ENCODE peak calls at places on chromosomes 11 and 22, in ten cellular contexts. H, X, W, L, Q, S, P, B, M and C are unnamed samples.
A peak's percentile ranks its signal among the peaks of the same experiment; 100 is the strongest.

GRCh38 chr22:23836692-23837495 is 1.9 kb downstream of the DERL3 start:
- DNase-seq in H (peak; percentile 43), X (no peak), W (no peak), L (no peak), Q (no peak), S (no peak), P (no peak), B (no peak), M (no peak), C (no peak)

GRCh38 chr22:19179472-19180048 is 1.0 kb upstream of the SLC25A1 start:
- DNase-seq in H (peak; percentile 87), X (peak; percentile 67), W (peak; percentile 35), L (peak; percentile 69), Q (peak; percentile 80), S (peak; percentile 90), P (peak; percentile 83), B (peak; percentile 89), M (peak; percentile 85), C (peak; percentile 79)

GRCh38 chr22:22527312-22527711 is 7.2 kb upstream of the ZNF280A start:
- DNase-seq in H (no peak), X (no peak), W (no peak), L (no peak), Q (no peak), S (no peak), P (no peak), B (no peak), M (no peak), C (no peak)

GRCh38 chr11:9914064-9914463 is 250.2 kb downstream of the SWAP70 start:
- DNase-seq in H (no peak), X (no peak), W (no peak), L (no peak), Q (no peak), S (no peak), P (no peak), B (no peak), M (no peak), C (no peak)

GRCh38 chr22:42202669-42203068 is 67.8 kb downstream of the TCF20 start:
- DNase-seq in H (no peak), X (no peak), W (no peak), L (no peak), Q (no peak), S (no peak), P (peak; percentile 43), B (peak; percentile 62), M (no peak), C (no peak)

GRCh38 chr11:128621491-128622136 is 34.3 kb upstream of the ETS1 start:
- DNase-seq in H (peak; percentile 70), X (peak; percentile 29), W (no peak), L (peak; percentile 73), Q (no peak), S (no peak), P (peak; percentile 98), B (peak; percentile 81), M (no peak), C (no peak)

GRCh38 chr11:124970925-124971324 is 16.9 kb downstream of the CCDC15 start:
- DNase-seq in H (no peak), X (peak; percentile 46), W (no peak), L (no peak), Q (no peak), S (peak; percentile 48), P (peak; percentile 6), B (peak; percentile 35), M (no peak), C (peak; percentile 47)

GRCh38 chr22:38465673-38466490 is 2.0 kb upstream of the KDELR3 start:
- DNase-seq in H (peak; percentile 46), X (no peak), W (no peak), L (no peak), Q (no peak), S (no peak), P (no peak), B (no peak), M (no peak), C (no peak)

GRCh38 chr22:30996462-30996861 is 27.4 kb downstream of the TUG1 start:
- DNase-seq in H (no peak), X (no peak), W (no peak), L (no peak), Q (no peak), S (no peak), P (no peak), B (no peak), M (no peak), C (no peak)

GRCh38 chr11:68528630-68529029 is 68.1 kb downstream of the PPP6R3 start:
- DNase-seq in H (no peak), X (no peak), W (peak; percentile 9), L (no peak), Q (no peak), S (no peak), P (no peak), B (no peak), M (no peak), C (no peak)

GRCh38 chr11:19071255-19071654 is 10.7 kb upstream of the MRGPRX2 start:
- DNase-seq in H (peak; percentile 77), X (peak; percentile 77), W (peak; percentile 32), L (peak; percentile 57), Q (peak; percentile 72), S (peak; percentile 89), P (peak; percentile 73), B (peak; percentile 78), M (peak; percentile 84), C (peak; percentile 73)

GRCh38 chr11:976431-977160 is 50.9 kb downstream of the AP2A2 start:
- DNase-seq in H (peak; percentile 72), X (peak; percentile 12), W (no peak), L (no peak), Q (no peak), S (no peak), P (no peak), B (peak; percentile 63), M (no peak), C (no peak)

GRCh38 chr11:112797072-112797471 is 164.1 kb upstream of the NCAM1 start:
- DNase-seq in H (no peak), X (no peak), W (no peak), L (no peak), Q (no peak), S (peak; percentile 59), P (no peak), B (no peak), M (no peak), C (peak; percentile 16)

GRCh38 chr22:36461665-36462474 is 19.6 kb downstream of the TXN2 start:
- DNase-seq in H (peak; percentile 77), X (peak; percentile 92), W (no peak), L (no peak), Q (no peak), S (no peak), P (peak; percentile 86), B (peak; percentile 95), M (no peak), C (peak; percentile 94)

GRCh38 chr11:17252704-17253103 is 23.8 kb upstream of the NUCB2 start:
- DNase-seq in H (no peak), X (no peak), W (no peak), L (no peak), Q (no peak), S (no peak), P (no peak), B (no peak), M (no peak), C (no peak)

GRCh38 chr11:17256512-17256911 is 20.0 kb upstream of the NUCB2 start:
- DNase-seq in H (no peak), X (peak; percentile 93), W (no peak), L (no peak), Q (no peak), S (no peak), P (peak; percentile 91), B (peak; percentile 83), M (no peak), C (no peak)

GRCh38 chr11:17250561-17251350 is 25.8 kb upstream of the NUCB2 start:
- DNase-seq in H (no peak), X (peak; percentile 11), W (no peak), L (no peak), Q (no peak), S (no peak), P (no peak), B (no peak), M (no peak), C (peak; percentile 19)
- H3K4me3 ChIP-seq in H (no peak overlapping the region), X (no peak overlapping the region), W (no peak overlapping the region), L (no peak overlapping the region), Q (no peak overlapping the region), S (no peak overlapping the region), P (no peak overlapping the region), B (no peak overlapping the region), M (no peak overlapping the region), C (no peak overlapping the region)

GRCh38 chr22:28977481-28977971 is 84.1 kb downstream of the C22orf31 start:
- DNase-seq in H (no peak), X (peak; percentile 27), W (no peak), L (no peak), Q (peak; percentile 31), S (no peak), P (peak; percentile 28), B (peak; percentile 72), M (no peak), C (no peak)
- H3K4me3 ChIP-seq in H (peak overlapping the region; percentile 46), X (peak overlapping the region; percentile 52), W (no peak overlapping the region), L (no peak overlapping the region), Q (peak overlapping the region; percentile 12), S (no peak overlapping the region), P (peak overlapping the region; percentile 31), B (peak overlapping the region; percentile 6), M (no peak overlapping the region), C (no peak overlapping the region)

GRCh38 chr11:118615996-118616395 is 8.6 kb downstream of the PHLDB1 start:
- DNase-seq in H (peak; percentile 39), X (no peak), W (no peak), L (no peak), Q (no peak), S (peak; percentile 78), P (no peak), B (no peak), M (no peak), C (no peak)
- H3K4me3 ChIP-seq in H (no peak overlapping the region), X (no peak overlapping the region), W (no peak overlapping the region), L (no peak overlapping the region), Q (no peak overlapping the region), S (no peak overlapping the region), P (no peak overlapping the region), B (no peak overlapping the region), M (no peak overlapping the region), C (no peak overlapping the region)

GRCh38 chr11:105033344-105033743 is 1.6 kb downstream of the CASP1 start:
- DNase-seq in H (no peak), X (no peak), W (no peak), L (no peak), Q (no peak), S (no peak), P (no peak), B (no peak), M (no peak), C (peak; percentile 16)

GRCh38 chr11:105032495-105032894 is 2.4 kb downstream of the CASP1 start:
- DNase-seq in H (no peak), X (no peak), W (no peak), L (no peak), Q (no peak), S (no peak), P (no peak), B (no peak), M (no peak), C (no peak)

GRCh38 chr11:105035262-105035620 is 297 bp upstream of the CASP1 start:
- DNase-seq in H (no peak), X (no peak), W (no peak), L (no peak), Q (no peak), S (no peak), P (peak; percentile 2), B (no peak), M (no peak), C (no peak)

DNA sequence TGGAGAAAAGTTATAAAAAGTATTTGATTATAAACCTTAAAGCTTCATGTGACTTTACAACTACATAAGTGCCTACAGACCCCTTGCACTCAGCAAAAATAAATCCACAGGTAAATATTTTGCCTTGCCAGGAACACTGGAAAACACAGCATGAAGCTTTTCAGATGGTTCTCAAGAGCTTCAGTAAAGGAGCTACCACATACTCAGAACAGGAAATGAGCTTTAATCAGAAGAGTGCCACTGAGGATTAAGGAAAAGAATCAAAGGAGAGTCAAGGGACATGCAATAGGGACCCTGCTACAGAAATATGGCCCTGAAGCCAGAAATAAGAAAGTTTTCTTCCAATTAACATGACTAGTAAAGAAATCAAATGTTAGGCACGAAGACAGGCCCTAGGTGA is 1.2 kb downstream of the CASP1 start:
- DNase-seq in H (no peak), X (no peak), W (no peak), L (no peak), Q (no peak), S (no peak), P (no peak), B (no peak), M (no peak), C (no peak)
- H3K4me3 ChIP-seq in H (peak overlapping the region; percentile 58), X (peak overlapping the region; percentile 59), W (peak overlapping the region; percentile 70), L (peak overlapping the region; percentile 37), Q (peak overlapping the region; percentile 43), S (no peak overlapping the region), P (no peak overlapping the region), B (no peak overlapping the region), M (no peak overlapping the region), C (no peak overlapping the region)